ENCODE peak calls at places on chromosomes 12 and 14, in ten cellular contexts. U is bronchial epithelial cell, K is tibial artery, I is cardiac fibroblast, O is dorsolateral prefrontal cortex, P is OCI-LY7, H is astrocyte of the spinal cord, C is body of pancreas, Y is WTC11, Z is tibial nerve. N is an unnamed sample.
A peak's percentile ranks its signal among the peaks of the same experiment; 100 is the strongest.

GRCh38 chr14:101620039-101620788 is 58.9 kb downstream of the DIO3 start:
- DNase-seq in U (no peak), K (no peak), I (no peak), O (no peak), P (no peak), H (no peak), C (no peak), Y (no peak), Z (no peak), N (no peak)

GRCh38 chr12:100823988-100824387 is 29.4 kb downstream of the ANO4 start:
- DNase-seq in U (peak; percentile 61), K (no peak), I (peak; percentile 3), O (no peak), P (no peak), H (peak; percentile 27), C (no peak), Y (no peak), Z (no peak), N (peak; percentile 21)

GRCh38 chr12:104801005-104801404 is 157.1 kb downstream of the SLC41A2 start:
- DNase-seq in U (no peak), K (no peak), I (no peak), O (no peak), P (no peak), H (no peak), C (peak; percentile 61), Y (no peak), Z (no peak), N (no peak)

GRCh38 chr14:19878029-19878642 is 3.2 kb downstream of the OR4K2 start:
- DNase-seq in U (peak; percentile 2), K (no peak), I (no peak), O (no peak), P (peak; percentile 58), H (no peak), C (no peak), Y (no peak), Z (no peak), N (peak; percentile 13)

GRCh38 chr12:46217686-46218508 is 50.9 kb downstream of the SLC38A1 start:
- DNase-seq in U (no peak), K (no peak), I (no peak), O (no peak), P (peak; percentile 89), H (no peak), C (no peak), Y (no peak), Z (no peak), N (no peak)

GRCh38 chr14:24943024-24943423 is 106.9 kb downstream of the STXBP6 start:
- DNase-seq in U (no peak), K (no peak), I (peak; percentile 37), O (no peak), P (no peak), H (no peak), C (peak; percentile 28), Y (peak; percentile 69), Z (peak; percentile 27), N (no peak)

GRCh38 chr14:33163109-33163508 is 224.4 kb downstream of the NPAS3 start:
- DNase-seq in U (no peak), K (no peak), I (no peak), O (no peak), P (peak; percentile 11), H (peak; percentile 3), C (no peak), Y (no peak), Z (no peak), N (no peak)

GRCh38 chr12:80129895-80130535 is 30.7 kb downstream of the OTOGL start:
- DNase-seq in U (no peak), K (no peak), I (peak; percentile 77), O (no peak), P (no peak), H (no peak), C (no peak), Y (no peak), Z (no peak), N (peak; percentile 52)

GRCh38 chr12:11992515-11992914 is 78.2 kb upstream of the BCL2L14 start:
- DNase-seq in U (no peak), K (no peak), I (no peak), O (no peak), P (no peak), H (no peak), C (no peak), Y (no peak), Z (no peak), N (no peak)

GRCh38 chr12:32493282-32493681 is 93.9 kb downstream of the FGD4 start:
- DNase-seq in U (no peak), K (no peak), I (no peak), O (no peak), P (peak; percentile 76), H (no peak), C (no peak), Y (no peak), Z (no peak), N (no peak)

GRCh38 chr12:91813701-91814100 is 331.9 kb downstream of the BTG1 start:
- DNase-seq in U (peak; percentile 85), K (no peak), I (no peak), O (no peak), P (no peak), H (no peak), C (no peak), Y (no peak), Z (no peak), N (no peak)

GRCh38 chr14:94337274-94337673 is 14.1 kb upstream of the SERPINA6 start:
- DNase-seq in U (peak; percentile 60), K (no peak), I (no peak), O (no peak), P (no peak), H (peak; percentile 48), C (no peak), Y (no peak), Z (no peak), N (peak; percentile 20)
- TF ChIP-seq CTCF in U (no peak), K (no peak), I (no peak), O (no peak), P (no peak), H (no peak), C (no peak), Y (no peak), Z (no peak), N (no peak)

DNA sequence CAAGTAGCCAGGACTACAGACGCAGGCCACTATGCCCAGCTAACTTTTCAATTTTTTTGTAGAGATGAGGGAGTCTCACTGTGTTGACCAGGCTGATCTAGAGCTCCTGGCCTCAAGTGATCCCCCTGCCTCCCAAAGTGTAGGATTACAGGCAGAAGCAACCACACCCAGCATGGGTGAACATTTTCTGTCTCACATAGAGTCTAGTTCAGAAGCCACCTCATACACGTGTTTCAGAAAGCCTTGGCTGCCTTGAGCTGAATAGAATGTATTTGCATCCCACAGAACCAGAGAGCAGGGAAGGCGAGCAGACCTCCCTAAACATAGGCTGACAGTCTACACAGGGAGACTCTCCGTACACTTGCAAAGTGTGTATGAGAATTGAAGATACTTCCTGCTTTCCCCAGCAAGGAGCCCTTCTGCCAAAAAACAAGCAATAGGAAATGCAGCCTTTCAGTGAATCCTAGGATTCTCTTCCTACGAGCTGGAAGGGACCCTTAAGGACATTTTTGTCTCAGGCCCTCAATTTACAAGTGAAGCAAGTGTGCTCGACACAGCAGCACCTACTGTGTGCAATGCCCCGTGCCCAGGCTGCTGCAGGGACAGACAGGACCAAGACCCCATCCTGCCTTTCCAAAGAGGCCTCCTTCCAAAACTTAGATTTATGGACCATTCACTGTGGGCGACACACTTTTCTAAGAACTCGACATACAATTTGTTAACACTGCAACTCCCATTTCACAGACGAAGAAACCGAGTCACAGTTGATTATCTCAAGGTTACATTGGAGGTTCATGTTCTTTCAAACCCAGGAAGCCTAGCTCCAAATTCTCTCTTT is 11.2 kb downstream of the NUAK1 start:
- DNase-seq in U (no peak), K (no peak), I (no peak), O (no peak), P (no peak), H (peak; percentile 50), C (no peak), Y (no peak), Z (no peak), N (peak; percentile 65)
- TF ChIP-seq CTCF in U (no peak), K (no peak), I (peak; percentile 8), O (no peak), P (no peak), H (no peak), C (no peak), Y (no peak), Z (no peak), N (peak; percentile 34)

GRCh38 chr12:65941388-65941787 is 117.1 kb downstream of the HMGA2 start:
- DNase-seq in U (peak; percentile 76), K (no peak), I (peak; percentile 86), O (no peak), P (no peak), H (peak; percentile 93), C (no peak), Y (no peak), Z (no peak), N (peak; percentile 72)

GRCh38 chr12:65945457-65945856 is 121.2 kb downstream of the HMGA2 start:
- DNase-seq in U (no peak), K (no peak), I (no peak), O (no peak), P (no peak), H (no peak), C (no peak), Y (no peak), Z (no peak), N (no peak)

GRCh38 chr12:65940744-65941143 is 116.5 kb downstream of the HMGA2 start:
- DNase-seq in U (peak; percentile 34), K (no peak), I (no peak), O (no peak), P (no peak), H (no peak), C (no peak), Y (no peak), Z (no peak), N (no peak)

GRCh38 chr12:65944637-65945036 is 120.4 kb downstream of the HMGA2 start:
- DNase-seq in U (peak; percentile 53), K (no peak), I (no peak), O (no peak), P (no peak), H (no peak), C (no peak), Y (no peak), Z (no peak), N (no peak)

DNA sequence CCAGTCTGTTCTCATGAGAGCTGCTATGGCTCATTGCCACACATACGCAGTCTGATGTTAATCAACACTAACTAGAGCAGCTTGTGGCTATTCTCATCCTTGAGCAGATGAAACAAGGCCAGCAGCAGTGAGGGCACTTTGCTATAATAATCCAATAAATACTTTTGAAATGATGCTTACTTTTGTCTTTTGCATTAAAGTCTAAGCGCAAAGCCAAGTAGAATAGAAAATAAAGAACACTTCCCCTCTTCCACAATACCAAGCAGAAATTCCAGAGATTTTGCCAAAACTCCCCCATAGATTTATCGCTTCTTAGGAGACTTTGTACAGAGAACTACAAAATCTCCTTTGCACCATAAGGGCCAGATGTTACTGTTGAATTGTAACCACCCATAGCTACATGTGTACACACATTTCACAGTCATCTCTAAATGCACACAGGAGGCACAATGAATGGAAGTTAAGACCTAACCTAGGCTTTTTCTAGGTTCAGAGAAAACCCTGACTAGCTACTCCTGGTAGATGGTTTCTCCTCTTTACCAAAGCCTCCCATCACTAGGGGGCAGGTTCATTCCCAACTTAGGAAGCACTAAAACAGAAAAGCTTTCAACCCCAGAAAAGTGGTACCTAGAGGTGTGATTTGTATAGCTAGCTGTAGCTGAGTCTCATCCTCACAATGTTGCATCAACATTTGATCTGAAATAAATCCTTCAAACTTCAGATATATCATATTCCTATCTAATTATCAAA is 119.3 kb downstream of the HMGA2 start:
- DNase-seq in U (no peak), K (no peak), I (peak; percentile 67), O (no peak), P (no peak), H (no peak), C (no peak), Y (no peak), Z (no peak), N (no peak)
- TF ChIP-seq CTCF in U (peak; percentile 12), K (no peak), I (peak; percentile 27), O (no peak), P (no peak), H (peak; percentile 21), C (no peak), Y (no peak), Z (no peak), N (no peak)

GRCh38 chr12:23528316-23528715 is 421.2 kb downstream of the SOX5 start:
- DNase-seq in U (peak; percentile 35), K (no peak), I (no peak), O (no peak), P (no peak), H (no peak), C (no peak), Y (no peak), Z (no peak), N (no peak)
- TF ChIP-seq CTCF in U (peak; percentile 22), K (no peak), I (no peak), O (no peak), P (no peak), H (no peak), C (no peak), Y (no peak), Z (no peak), N (no peak)